ENCODE peak calls at places on chromosomes 5 and 9, in seven cellular contexts. A is naive thymus-derived CD8-positive, alpha-beta T cell; G is activated gamma-delta T cell; Q is small intestine; M is stomach; N is PC-3; E is sciatic nerve. I is an unnamed sample.
A peak's percentile ranks its signal among the peaks of the same experiment; 100 is the strongest.

GRCh38 chr9:9747787-9748186 is 865.0 kb downstream of the PTPRD start:
- DNase-seq in E (no peak), G (no peak), N (peak; percentile 31), M (no peak), A (no peak), Q (no peak), I (no peak)

GRCh38 chr9:87707805-87708500 is 18.0 kb upstream of the CTSL start:
- DNase-seq in A (no peak), N (no peak), M (no peak), E (no peak), Q (no peak), G (no peak), I (no peak)

GRCh38 chr9:120915854-120916495 is 10.6 kb downstream of the TRAF1 start:
- DNase-seq in M (no peak), G (no peak), E (no peak), A (peak; percentile 71), N (no peak), Q (no peak), I (no peak)

GRCh38 chr5:42250-42649 is 49.7 kb upstream of the PLEKHG4B start:
- DNase-seq in A (no peak), M (no peak), Q (no peak), G (no peak), N (peak; percentile 66), E (no peak), I (no peak)

GRCh38 chr9:36268007-36268427 is 9.8 kb upstream of the GNE start:
- DNase-seq in E (no peak), M (no peak), N (peak; percentile 86), Q (no peak), G (no peak), A (no peak), I (no peak)

GRCh38 chr5:38540348-38540747 is 16.1 kb downstream of the LIFR start:
- DNase-seq in M (no peak), N (no peak), A (no peak), G (no peak), E (no peak), Q (no peak), I (no peak)

GRCh38 chr9:14347408-14348224 is 33.7 kb upstream of the NFIB start:
- DNase-seq in A (no peak), E (no peak), Q (peak; percentile 39), G (no peak), M (no peak), N (peak; percentile 10), I (no peak)

GRCh38 chr9:70165006-70165602 is 93.7 kb upstream of the SMC5 start:
- DNase-seq in A (no peak), M (no peak), Q (no peak), N (no peak), G (no peak), E (no peak), I (no peak)

GRCh38 chr5:173011602-173012001 is 28.0 kb downstream of the ATP6V0E1 start:
- DNase-seq in A (no peak), G (no peak), N (no peak), Q (no peak), M (no peak), E (no peak), I (no peak)

I was measured in T follicular helper cell.